ENCODE peak calls at places on chromosomes 13 and 19, in four cellular contexts. S is ovary, N is heart left ventricle, O is thyroid gland. M is an unnamed sample.

GRCh38 chr13:24923305-24923640 is 159.3 kb downstream of the RNF17 start:
- DNase-seq in O (no peak), S (no peak), N (no peak), M (no peak)

GRCh38 chr13:96796234-96796633 is 198.0 kb downstream of the OXGR1 start:
- DNase-seq in S (no peak), O (no peak), N (no peak), M (no peak)

GRCh38 chr19:49857061-49857833 is 6.3 kb downstream of the PTOV1 start:
- DNase-seq in S (no peak), O (no peak), N (no peak), M (peak)

GRCh38 chr13:110294146-110294545 is 12.8 kb downstream of the COL4A1 start:
- DNase-seq in O (no peak), N (no peak), S (peak), M (no peak)

GRCh38 chr13:114131581-114132418 is 623 bp downstream of the RASA3 start:
- DNase-seq in O (peak), S (no peak), N (peak), M (peak)

GRCh38 chr13:30125422-30126073 is 181.8 kb downstream of the KATNAL1 start:
- DNase-seq in N (no peak), S (no peak), O (peak), M (no peak)

GRCh38 chr13:65600702-65601101 is 1629.4 kb downstream of the PCDH9 start:
- DNase-seq in O (no peak), N (no peak), S (no peak), M (no peak)

GRCh38 chr13:101930331-101930730 is 471.5 kb downstream of the FGF14 start:
- DNase-seq in S (no peak), N (no peak), O (no peak), M (no peak)

GRCh38 chr13:78241278-78241919 is 322.8 kb upstream of the EDNRB start:
- DNase-seq in S (no peak), O (peak), N (no peak), M (peak)

GRCh38 chr19:38665219-38665931 is 17.9 kb downstream of the ACTN4 start:
- DNase-seq in S (no peak), O (no peak), N (no peak), M (peak)

GRCh38 chr13:32472194-32472621 is 44.3 kb upstream of the N4BP2L1 start:
- DNase-seq in N (no peak), O (no peak), S (no peak), M (no peak)

GRCh38 chr19:15110418-15110815 is 3.2 kb downstream of the SYDE1 start:
- DNase-seq in S (no peak), N (no peak), O (no peak), M (no peak)

GRCh38 chr13:70874646-70875045 is 766.4 kb upstream of the KLHL1 start:
- DNase-seq in S (no peak), O (no peak), N (no peak), M (no peak)

GRCh38 chr19:6494438-6495036 is 7.6 kb downstream of the TUBB4A start:
- DNase-seq in O (no peak), N (no peak), S (no peak), M (no peak)

GRCh38 chr13:38941353-38941945 is 49.2 kb downstream of the STOML3 start:
- DNase-seq in O (no peak), S (no peak), N (no peak), M (no peak)

GRCh38 chr13:74927823-74928222 is 554.1 kb downstream of the TBC1D4 start:
- DNase-seq in N (no peak), S (no peak), O (no peak), M (no peak)

GRCh38 chr13:46679369-46680180 is 117.4 kb downstream of the ESD start:
- DNase-seq in N (no peak), S (peak), O (no peak), M (no peak)
- TF ChIP-seq CTCF in N (peak), S (no peak), O (no peak), M (no peak)

GRCh38 chr19:10113592-10113963 is 2.1 kb downstream of the P2RY11 start:
- DNase-seq in N (no peak), O (no peak), S (no peak), M (no peak)
- H3K27ac ChIP-seq in N (peak), O (no peak), S (peak), M (no peak)

DNA sequence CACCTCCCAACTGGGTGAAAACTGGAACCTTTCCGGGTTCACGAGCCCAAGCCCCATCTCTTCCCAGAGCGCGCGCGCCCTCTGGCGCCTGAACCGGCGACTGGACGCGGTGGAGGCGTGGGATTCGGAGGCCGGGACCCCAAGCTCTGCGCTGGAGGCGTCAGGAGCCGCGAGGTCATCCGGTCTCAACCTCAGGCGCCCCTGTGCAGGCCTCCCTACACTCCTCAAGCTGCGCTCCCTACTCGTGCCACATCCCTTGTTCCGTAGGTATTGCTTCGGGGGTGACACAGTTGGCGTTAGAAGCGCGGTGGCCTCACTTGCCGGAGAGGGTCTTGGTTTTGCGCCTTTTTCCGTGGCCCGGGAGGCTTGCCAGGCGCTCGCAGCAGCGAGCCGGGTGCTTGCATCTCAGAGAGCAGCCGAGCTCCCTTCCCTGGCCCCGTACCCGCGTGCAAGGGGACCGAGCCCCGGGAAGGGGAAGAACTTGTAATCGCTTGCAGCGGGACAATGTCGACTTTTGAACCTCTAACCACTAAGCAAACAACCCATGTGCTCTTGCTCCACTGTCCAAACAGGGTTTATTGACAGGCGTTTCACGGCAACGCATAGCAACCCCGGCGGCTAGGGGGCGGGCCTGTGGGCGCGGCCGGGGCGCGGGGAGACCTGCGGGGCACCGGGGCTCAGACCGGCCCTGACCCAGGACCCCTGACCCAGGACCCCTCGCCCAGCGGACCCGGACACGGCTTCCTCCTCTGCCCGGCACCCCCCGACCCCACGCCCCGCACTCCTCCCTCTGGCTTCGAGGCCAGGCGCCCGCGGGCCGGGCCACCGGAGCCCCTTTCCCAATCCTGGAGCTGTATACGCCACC is 8.5 kb downstream of the CDX2 start:
- DNase-seq in O (no peak), N (no peak), S (no peak), M (no peak)
- H3K4me3 ChIP-seq in O (peak), N (peak), S (peak), M (no peak)

GRCh38 chr13:34076319-34076718 is 258.4 kb downstream of the RFC3 start:
- DNase-seq in S (no peak), O (no peak), N (no peak), M (no peak)
- TF ChIP-seq CTCF in S (no peak), O (no peak), N (no peak), M (no peak)

M was measured in kidney.